ENCODE peak calls at places on chromosomes 3 and 15, in ten cellular contexts. Z is K562; R is activated CD8-positive, alpha-beta memory T cell treated with anti-CD3 and anti-CD28 coated beads, Interleukin-2, amount 50 U/mL, for 48 hours; L is stimulated activated CD8-positive, alpha-beta memory T cell treated with anti-CD3 and anti-CD28 coated beads, Interleukin-15, amount 100 ng/mL, for 24 hours; M is effector CD4-positive, alpha-beta T cell; E is stimulated activated CD4-positive, alpha-beta T cell treated with anti-CD3 and anti-CD28 coated beads, Interleukin-1b, Interleukin-23, amount 100 ng/mL, for 1 hour; F is fibroblast of mammary gland; O is type B pancreatic cell; H is Daoy; Q is pulmonary artery endothelial cell. S is an unnamed sample.

GRCh38 chr3:95289295-95289694 is 1226.4 kb downstream of the NSUN3 start:
- DNase-seq in Z (no peak), R (no peak), L (no peak), M (no peak), E (no peak), F (peak), O (no peak), H (no peak), Q (no peak), S (no peak)

GRCh38 chr3:8757551-8758518 is 11.6 kb downstream of the OXTR start:
- DNase-seq in Z (no peak), R (no peak), L (no peak), M (no peak), E (no peak), F (peak), O (no peak), H (peak), Q (no peak), S (no peak)

GRCh38 chr3:57017481-57017880 is 43.0 kb upstream of the SPATA12 start:
- DNase-seq in Z (no peak), R (no peak), L (no peak), M (no peak), E (no peak), F (peak), O (no peak), H (peak), Q (no peak), S (no peak)

GRCh38 chr15:40957581-40958051 is 4.3 kb downstream of the CHAC1 start:
- DNase-seq in Z (no peak), R (no peak), L (no peak), M (no peak), E (no peak), F (no peak), O (no peak), H (no peak), Q (no peak), S (no peak)

GRCh38 chr15:94607176-94607654 is 375.9 kb downstream of the MCTP2 start:
- DNase-seq in Z (no peak), R (no peak), L (no peak), M (no peak), E (no peak), F (no peak), O (no peak), H (peak), Q (peak), S (no peak)

GRCh38 chr3:57556459-57557087 is 499 bp downstream of the PDE12 start:
- DNase-seq in Z (peak), R (peak), L (peak), M (peak), E (no peak), F (peak), O (no peak), H (peak), Q (no peak), S (peak)

GRCh38 chr3:54957711-54958110 is 29.9 kb upstream of the LRTM1 start:
- DNase-seq in Z (no peak), R (no peak), L (no peak), M (no peak), E (no peak), F (peak), O (no peak), H (peak), Q (no peak), S (no peak)

GRCh38 chr15:62989366-62990055 is 53.0 kb upstream of the TPM1 start:
- DNase-seq in Z (no peak), R (no peak), L (no peak), M (no peak), E (no peak), F (peak), O (no peak), H (peak), Q (no peak), S (no peak)

GRCh38 chr3:23806322-23807160 is 786 bp downstream of the UBE2E1 start:
- DNase-seq in Z (peak), R (peak), L (peak), M (peak), E (no peak), F (no peak), O (peak), H (peak), Q (no peak), S (peak)

GRCh38 chr3:194287977-194288706 is 63.0 kb downstream of the CPN2 start:
- DNase-seq in Z (no peak), R (no peak), L (no peak), M (no peak), E (no peak), F (no peak), O (no peak), H (no peak), Q (no peak), S (no peak)

GRCh38 chr3:43260412-43260811 is 25.9 kb upstream of the SNRK start:
- DNase-seq in Z (peak), R (no peak), L (no peak), M (no peak), E (no peak), F (peak), O (no peak), H (no peak), Q (no peak), S (no peak)

GRCh38 chr15:73851679-73852078 is 21.7 kb upstream of the TBC1D21 start:
- DNase-seq in Z (peak), R (peak), L (no peak), M (peak), E (no peak), F (peak), O (no peak), H (peak), Q (peak), S (peak)

GRCh38 chr3:123536153-123536895 is 48.5 kb downstream of the HACD2 start:
- DNase-seq in Z (no peak), R (no peak), L (no peak), M (no peak), E (no peak), F (no peak), O (no peak), H (no peak), Q (no peak), S (no peak)

GRCh38 chr3:155321418-155321817 is 27.9 kb upstream of the STRIT1 start:
- DNase-seq in Z (no peak), R (no peak), L (no peak), M (no peak), E (no peak), F (peak), O (no peak), H (no peak), Q (no peak), S (no peak)

GRCh38 chr15:101296418-101297405 is 1.7 kb upstream of the SNRPA1 start:
- DNase-seq in Z (no peak), R (no peak), L (no peak), M (no peak), E (no peak), F (peak), O (no peak), H (no peak), Q (no peak), S (no peak)

GRCh38 chr3:63656791-63657190 is 4.3 kb downstream of the SNTN start:
- DNase-seq in Z (no peak), R (no peak), L (no peak), M (no peak), E (no peak), F (peak), O (no peak), H (no peak), Q (no peak), S (peak)

GRCh38 chr3:30221622-30222021 is 384.8 kb upstream of the TGFBR2 start:
- DNase-seq in Z (no peak), R (no peak), L (no peak), M (no peak), E (no peak), F (peak), O (no peak), H (peak), Q (no peak), S (no peak)

GRCh38 chr3:57923101-57923500 is 85.1 kb upstream of the FLNB start:
- DNase-seq in Z (no peak), R (no peak), L (no peak), M (no peak), E (no peak), F (peak), O (no peak), H (no peak), Q (no peak), S (no peak)

GRCh38 chr3:118987466-118987865 is 47.2 kb downstream of the IGSF11 start:
- DNase-seq in Z (no peak), R (no peak), L (no peak), M (no peak), E (no peak), F (peak), O (no peak), H (peak), Q (no peak), S (peak)

GRCh38 chr3:42732829-42733459 is 30.3 kb upstream of the HHATL start:
- DNase-seq in Z (no peak), R (peak), L (no peak), M (no peak), E (no peak), F (no peak), O (peak), H (no peak), Q (no peak), S (no peak)

GRCh38 chr3:20055020-20055775 is 15.0 kb downstream of the KAT2B start:
- DNase-seq in Z (no peak), R (no peak), L (no peak), M (no peak), E (no peak), F (no peak), O (no peak), H (no peak), Q (no peak), S (no peak)

GRCh38 chr3:116018651-116019050 is 395.3 kb downstream of the GAP43 start:
- DNase-seq in Z (no peak), R (no peak), L (no peak), M (no peak), E (no peak), F (peak), O (no peak), H (no peak), Q (no peak), S (no peak)

GRCh38 chr3:195849322-195850074 is 37.8 kb upstream of the MUC4 start:
- DNase-seq in Z (no peak), R (no peak), L (no peak), M (no peak), E (no peak), F (no peak), O (no peak), H (peak), Q (no peak), S (peak)

GRCh38 chr15:23415321-23415865 is 31.6 kb downstream of the GOLGA6L2 start:
- DNase-seq in Z (no peak), R (no peak), L (no peak), M (no peak), E (no peak), F (no peak), O (no peak), H (no peak), Q (no peak), S (no peak)

GRCh38 chr3:195731356-195731960 is 10.7 kb downstream of the MUC20 start:
- DNase-seq in Z (no peak), R (no peak), L (no peak), M (no peak), E (no peak), F (no peak), O (no peak), H (no peak), Q (no peak), S (no peak)

GRCh38 chr3:123386477-123387040 is 62.3 kb downstream of the ADCY5 start:
- DNase-seq in Z (no peak), R (no peak), L (no peak), M (no peak), E (no peak), F (no peak), O (no peak), H (no peak), Q (no peak), S (no peak)

S was measured in AG08396.